ENCODE peak calls at places on chromosomes 12 and 14, in nine cellular contexts. F is thyroid gland, M is BE2C, C is cardiac muscle cell, L is endothelial cell of umbilical vein, A is left ventricle myocardium inferior, P is GM23338, G is endodermal cell, H is sigmoid colon. X is an unnamed sample. For H3K4me1, the result is how much of the 10 kb centered on the place peaks cover.

GRCh38 chr12:123106640-123107359 is 44.1 kb downstream of the PITPNM2 start:
- DNase-seq in F (no peak), M (no peak), C (no peak), L (peak), A (peak), P (no peak), G (peak), H (no peak), X (no peak)

GRCh38 chr12:122354958-122355641 is 67.4 kb downstream of the CLIP1 start:
- DNase-seq in F (no peak), M (no peak), C (no peak), L (no peak), A (no peak), P (no peak), G (peak), H (no peak), X (no peak)

GRCh38 chr12:2783936-2784600 is 10.7 kb upstream of the FKBP4 start:
- DNase-seq in F (peak), M (peak), C (peak), L (peak), A (peak), P (peak), G (peak), H (peak), X (peak)

GRCh38 chr12:65525501-65526141 is 247.1 kb downstream of the MSRB3 start:
- DNase-seq in F (no peak), M (no peak), C (no peak), L (no peak), A (no peak), P (no peak), G (no peak), H (no peak), X (no peak)

GRCh38 chr14:97390031-97390729 is 593.0 kb downstream of the VRK1 start:
- DNase-seq in F (no peak), M (no peak), C (no peak), L (no peak), A (no peak), P (no peak), G (no peak), H (peak), X (no peak)

GRCh38 chr12:19031032-19031431 is 98.5 kb upstream of the PLEKHA5 start:
- DNase-seq in F (no peak), M (no peak), C (no peak), L (no peak), A (no peak), P (no peak), G (no peak), H (no peak), X (no peak)

GRCh38 chr14:51219473-51220448 is 20.3 kb upstream of the TMX1 start:
- DNase-seq in F (no peak), M (no peak), C (peak), L (peak), A (no peak), P (peak), G (no peak), H (no peak), X (no peak)

GRCh38 chr14:99183716-99184115 is 88.3 kb downstream of the BCL11B start:
- DNase-seq in F (no peak), M (no peak), C (no peak), L (no peak), A (no peak), P (no peak), G (no peak), H (peak), X (no peak)

GRCh38 chr14:104305511-104306449 is 167.4 kb downstream of the KIF26A start:
- DNase-seq in F (no peak), M (no peak), C (no peak), L (no peak), A (peak), P (no peak), G (no peak), H (peak), X (no peak)

GRCh38 chr12:62130400-62130799 is 129.8 kb upstream of the USP15 start:
- DNase-seq in F (no peak), M (no peak), C (no peak), L (no peak), A (no peak), P (no peak), G (no peak), H (no peak), X (no peak)

DNA sequence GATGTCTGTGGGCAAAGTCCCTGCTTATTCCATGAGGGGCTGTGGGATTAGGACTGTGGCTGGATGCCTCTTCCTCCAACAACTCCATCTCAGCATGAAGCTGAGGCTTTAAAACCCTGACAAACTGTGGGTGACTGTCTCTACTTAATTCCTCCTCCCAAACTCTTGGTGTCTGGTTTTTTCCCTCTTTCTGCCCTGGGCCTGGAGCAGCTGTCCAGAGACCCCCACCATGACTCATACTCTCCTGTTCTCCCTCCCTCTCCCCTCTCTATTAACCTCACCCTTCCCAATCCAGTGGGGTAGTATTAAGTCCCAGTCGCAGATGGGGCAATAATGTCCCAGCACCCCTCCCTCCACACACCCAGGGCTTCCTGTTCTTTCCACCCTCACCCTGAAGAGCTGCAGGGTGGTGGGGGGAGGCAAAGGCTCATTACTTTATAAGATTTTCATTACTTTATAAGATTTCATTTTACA is 2.1 kb upstream of the DNAJC14 start:
- DNase-seq in F (no peak), M (no peak), C (no peak), L (no peak), A (no peak), P (no peak), G (no peak), H (no peak), X (no peak)
- H3K4me3 ChIP-seq in F (peak), M (peak), C (peak), L (peak), A (peak), P (peak), G (peak), H (peak), X (no peak)

DNA sequence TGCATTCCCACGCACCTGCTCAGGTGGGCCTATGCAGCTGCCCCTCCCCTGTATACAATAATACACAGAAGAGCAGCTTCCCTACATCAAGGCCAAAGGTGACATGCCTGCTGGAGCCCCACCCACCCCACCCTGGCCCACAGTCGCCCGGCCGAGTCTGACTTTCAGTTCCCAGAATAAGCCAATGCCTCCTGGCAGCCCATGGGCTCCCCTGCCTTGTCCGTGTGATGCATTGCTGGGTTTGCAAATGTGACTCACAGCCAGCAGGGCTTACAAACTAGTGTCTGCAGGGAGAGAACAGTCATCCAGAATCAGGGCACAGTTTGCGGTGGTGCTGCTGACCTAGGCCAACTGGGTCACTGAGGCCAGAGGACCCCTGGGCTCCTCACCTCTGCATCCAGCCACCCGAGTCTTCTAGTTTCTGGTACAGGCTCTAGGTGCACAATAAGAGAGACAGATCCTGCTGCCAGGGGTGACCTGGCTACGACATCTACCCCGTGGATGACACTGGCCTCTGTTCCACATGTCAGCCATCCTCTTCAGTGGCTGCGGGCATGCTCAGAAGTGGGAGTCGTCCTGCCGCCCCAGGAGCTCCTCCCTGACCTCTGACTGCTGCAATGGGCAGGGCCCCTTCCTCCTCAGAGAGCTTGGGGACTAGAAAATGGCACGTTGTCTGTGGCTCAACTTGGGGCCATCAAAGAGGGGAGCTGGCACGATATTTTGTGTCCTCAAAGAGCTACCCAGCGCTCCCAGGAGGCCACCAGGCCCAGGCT is 84.5 kb downstream of the CHGA start:
- DNase-seq in F (no peak), M (no peak), C (no peak), L (no peak), A (no peak), P (no peak), G (no peak), H (peak), X (no peak)
- H3K4me1 ChIP-seq in F (under half), M (half or more), C (under half), L (under half), A (half or more), P (under half), G (under half), H (half or more), X (under half)

DNA sequence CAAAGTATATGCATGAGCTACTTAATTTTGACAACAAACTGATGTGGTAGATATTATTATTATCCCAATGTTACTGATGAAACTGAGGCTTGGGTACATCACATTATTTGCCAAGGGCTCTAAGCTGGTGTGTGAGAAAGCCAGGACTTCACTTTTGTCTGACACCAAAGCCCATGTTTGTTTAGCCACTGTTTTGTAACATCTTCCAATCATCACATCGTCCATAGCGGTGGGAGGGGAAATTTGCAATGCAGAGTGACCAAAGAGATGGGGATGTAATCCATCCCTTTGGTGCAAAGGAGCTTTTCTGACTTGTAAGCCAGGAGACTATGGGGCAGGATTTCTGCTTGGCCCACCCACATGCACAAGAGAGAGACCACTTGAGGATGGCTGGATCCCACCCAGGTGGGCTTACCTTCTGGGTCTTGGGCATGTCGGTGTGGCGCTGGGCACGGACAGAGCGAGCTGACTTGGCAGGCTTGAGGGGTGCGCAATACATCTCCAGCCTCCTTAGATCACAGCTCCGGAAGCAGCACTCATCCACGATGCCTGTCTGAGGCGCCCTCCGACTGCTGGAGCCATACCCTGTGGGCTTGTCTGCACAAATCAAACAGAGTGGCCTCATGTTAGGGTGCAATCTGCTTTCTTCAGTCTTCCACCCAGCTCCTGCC is 61.1 kb downstream of the IGF1 start:
- DNase-seq in F (no peak), M (no peak), C (no peak), L (no peak), A (no peak), P (no peak), G (no peak), H (no peak), X (no peak)
- TF ChIP-seq CTCF in F (no peak), M (no peak), C (no peak), L (no peak), A (no peak), P (no peak), G (no peak), H (no peak), X (no peak)

GRCh38 chr12:25855716-25856115 is 102.8 kb upstream of the RASSF8 start:
- DNase-seq in F (no peak), M (no peak), C (no peak), L (peak), A (no peak), P (no peak), G (no peak), H (no peak), X (no peak)
- H3K4me3 ChIP-seq in F (no peak), M (no peak), C (no peak), L (no peak), A (no peak), P (no peak), G (no peak), H (no peak), X (no peak)

GRCh38 chr12:46558696-46559095 is 186.1 kb upstream of the SLC38A2 start:
- DNase-seq in F (no peak), M (no peak), C (no peak), L (no peak), A (no peak), P (no peak), G (no peak), H (no peak), X (no peak)
- H3K4me1 ChIP-seq in F (under half), M (under half), C (under half), L (under half), A (under half), P (under half), G (under half), H (half or more), X (under half)

GRCh38 chr12:79725987-79726386 is 35.2 kb upstream of the PAWR start:
- DNase-seq in F (no peak), M (no peak), C (no peak), L (no peak), A (no peak), P (no peak), G (no peak), H (no peak), X (no peak)
- TF ChIP-seq CTCF in F (no peak), M (no peak), C (no peak), L (no peak), A (no peak), P (no peak), G (no peak), H (no peak), X (no peak)

DNA sequence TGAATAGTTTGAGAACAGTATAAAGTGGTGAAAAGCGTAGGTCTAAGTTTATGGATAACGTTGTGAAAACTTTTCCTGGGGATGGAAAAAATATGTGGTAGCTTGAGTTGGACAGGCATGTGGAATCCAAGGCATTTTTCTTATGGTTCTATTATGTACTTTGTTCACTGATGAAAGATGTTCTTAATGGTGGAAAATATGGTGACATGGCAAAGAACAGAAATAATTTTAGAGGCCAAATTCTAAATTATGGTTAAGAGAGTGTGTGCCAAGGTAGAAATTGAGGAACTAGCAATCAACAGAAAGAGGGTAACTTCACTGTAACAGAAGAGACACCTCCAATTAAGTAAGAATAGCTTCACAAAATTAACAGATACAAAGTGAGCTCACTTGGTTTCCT is 427.8 kb downstream of the SLC6A15 start:
- DNase-seq in F (no peak), M (no peak), C (no peak), L (no peak), A (no peak), P (no peak), G (no peak), H (no peak), X (no peak)
- H3K4me3 ChIP-seq in F (no peak), M (no peak), C (no peak), L (no peak), A (no peak), P (no peak), G (no peak), H (no peak), X (no peak)

DNA sequence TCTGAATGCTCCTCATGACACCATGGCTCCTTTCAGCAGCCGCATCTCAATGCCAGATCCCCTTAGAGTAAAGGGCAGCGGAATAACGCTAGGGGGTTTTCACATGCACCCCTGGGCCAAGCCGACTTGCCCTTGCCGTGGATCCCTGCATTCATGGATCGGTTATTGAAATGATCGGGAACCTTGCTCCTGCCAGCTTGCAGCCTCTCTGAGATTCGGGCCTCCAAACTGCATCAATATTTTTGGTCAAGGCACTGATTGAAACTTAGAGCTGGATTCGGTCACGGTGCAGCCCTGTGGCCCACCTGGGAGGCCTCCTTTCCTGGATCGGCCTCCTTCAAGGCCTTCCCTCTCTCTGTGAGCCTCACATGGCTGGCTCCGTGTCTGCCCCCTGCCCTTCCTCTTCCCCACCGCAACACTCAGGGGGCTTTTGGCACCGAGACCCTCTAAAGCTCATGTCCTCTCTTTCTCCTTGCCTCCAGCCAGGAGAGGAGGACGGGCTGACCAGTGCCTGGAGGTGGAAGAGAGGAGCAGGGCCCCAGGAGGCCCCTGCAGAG is 1.8 kb downstream of the PTPN6 start:
- DNase-seq in F (no peak), M (no peak), C (no peak), L (no peak), A (peak), P (no peak), G (no peak), H (peak), X (no peak)
- H3K4me1 ChIP-seq in F (under half), M (under half), C (under half), L (under half), A (under half), P (under half), G (under half), H (under half), X (under half)

X was measured in pancreas.